ENCODE peak calls at places on chromosomes 3 and 15, in seven cellular contexts. R is A549; J is NCI-H187 treated with DMSO at 0.1 percent for 48 hours; I is left ventricle myocardium superior; E is stimulated activated CD4-positive, alpha-beta T cell treated with anti-CD3 and anti-CD28 coated beads, Interleukin-15, amount 100 ng/mL, for 1 hour; X is natural killer cell; A is iris pigment epithelial cell. D is an unnamed sample.

GRCh38 chr15:49645277-49645676 is 24.4 kb downstream of the DTWD1 start:
- DNase-seq in A (no peak), R (no peak), J (no peak), X (no peak), I (no peak), E (no peak), D (no peak)

GRCh38 chr15:56241374-56242085 is 2.1 kb downstream of the RFX7 start:
- DNase-seq in X (no peak), E (no peak), A (peak), I (no peak), R (no peak), J (no peak), D (no peak)

GRCh38 chr3:12853803-12854202 is 12.4 kb upstream of the RPL32 start:
- DNase-seq in R (no peak), A (no peak), E (no peak), I (no peak), X (no peak), J (no peak), D (no peak)

GRCh38 chr15:52254331-52254730 is 41.3 kb downstream of the MYO5C start:
- DNase-seq in X (no peak), J (no peak), I (no peak), R (peak), E (no peak), A (no peak), D (no peak)

GRCh38 chr15:42090375-42090774 is 4.0 kb downstream of the PLA2G4D start:
- DNase-seq in I (no peak), R (no peak), J (no peak), E (no peak), X (no peak), A (no peak), D (no peak)

GRCh38 chr3:187041362-187042061 is 97.8 kb downstream of the RPL39L start:
- DNase-seq in R (no peak), E (peak), X (no peak), A (peak), J (no peak), I (no peak), D (no peak)

GRCh38 chr3:194206375-194206774 is 70.4 kb downstream of the HES1 start:
- DNase-seq in R (no peak), J (no peak), I (peak), A (no peak), E (no peak), X (no peak), D (no peak)

GRCh38 chr3:14274999-14275961 is 96.7 kb downstream of the LSM3 start:
- DNase-seq in E (no peak), R (peak), A (no peak), X (no peak), I (no peak), J (no peak), D (peak)

GRCh38 chr15:69457304-69458280 is 5.0 kb downstream of the RPLP1 start:
- DNase-seq in E (no peak), X (no peak), R (no peak), A (no peak), I (no peak), J (no peak), D (no peak)